ENCODE peak calls at places on chromosomes 3 and 15, in eight cellular contexts. One of them, this sample, is unnamed.

GRCh38 chr15:68252925-68253534 is 23.5 kb upstream of the CLN6 start:
- DNase-seq in suprapubic skin: no peak
- DNase-seq in right lobe of liver: no peak
- DNase-seq in testis: peak
- DNase-seq in heart right ventricle: no peak
- DNase-seq in psoas muscle: no peak
- DNase-seq in tibial artery: peak
- DNase-seq in GM23338: peak
- DNase-seq in this sample: peak

GRCh38 chr15:35142578-35142977 is 57.5 kb upstream of the NANOGP8 start:
- DNase-seq in suprapubic skin: no peak
- DNase-seq in right lobe of liver: no peak
- DNase-seq in testis: no peak
- DNase-seq in heart right ventricle: no peak
- DNase-seq in psoas muscle: no peak
- DNase-seq in tibial artery: no peak
- DNase-seq in GM23338: no peak
- DNase-seq in this sample: peak

GRCh38 chr15:90191795-90192494 is 9.2 kb upstream of the SEMA4B start:
- DNase-seq in suprapubic skin: peak
- DNase-seq in right lobe of liver: peak
- DNase-seq in testis: peak
- DNase-seq in heart right ventricle: peak
- DNase-seq in psoas muscle: peak
- DNase-seq in tibial artery: peak
- DNase-seq in GM23338: no peak
- DNase-seq in this sample: peak

GRCh38 chr3:13470894-13471574 is 9.1 kb upstream of the HDAC11 start:
- DNase-seq in suprapubic skin: no peak
- DNase-seq in right lobe of liver: peak
- DNase-seq in testis: no peak
- DNase-seq in heart right ventricle: no peak
- DNase-seq in psoas muscle: no peak
- DNase-seq in tibial artery: no peak
- DNase-seq in GM23338: no peak
- DNase-seq in this sample: no peak

GRCh38 chr3:88101142-88101541 is 42.1 kb downstream of the ZNF654 start:
- DNase-seq in suprapubic skin: no peak
- DNase-seq in right lobe of liver: no peak
- DNase-seq in testis: no peak
- DNase-seq in heart right ventricle: no peak
- DNase-seq in psoas muscle: no peak
- DNase-seq in tibial artery: no peak
- DNase-seq in GM23338: no peak
- DNase-seq in this sample: no peak

GRCh38 chr3:73868688-73869315 is 244.1 kb upstream of the PDZRN3 start:
- DNase-seq in suprapubic skin: no peak
- DNase-seq in right lobe of liver: no peak
- DNase-seq in testis: peak
- DNase-seq in heart right ventricle: no peak
- DNase-seq in psoas muscle: no peak
- DNase-seq in tibial artery: no peak
- DNase-seq in GM23338: peak
- DNase-seq in this sample: peak

GRCh38 chr3:108054935-108055334 is 35.9 kb downstream of the CD47 start:
- DNase-seq in suprapubic skin: no peak
- DNase-seq in right lobe of liver: no peak
- DNase-seq in testis: no peak
- DNase-seq in heart right ventricle: no peak
- DNase-seq in psoas muscle: no peak
- DNase-seq in tibial artery: no peak
- DNase-seq in GM23338: no peak
- DNase-seq in this sample: no peak

GRCh38 chr15:36478561-36478960 is 100.9 kb upstream of the CDIN1 start:
- DNase-seq in suprapubic skin: no peak
- DNase-seq in right lobe of liver: no peak
- DNase-seq in testis: no peak
- DNase-seq in heart right ventricle: no peak
- DNase-seq in psoas muscle: no peak
- DNase-seq in tibial artery: no peak
- DNase-seq in GM23338: no peak
- DNase-seq in this sample: no peak

GRCh38 chr3:176950743-176951142 is 246.5 kb downstream of the TBL1XR1 start:
- DNase-seq in suprapubic skin: no peak
- DNase-seq in right lobe of liver: no peak
- DNase-seq in testis: no peak
- DNase-seq in heart right ventricle: no peak
- DNase-seq in psoas muscle: no peak
- DNase-seq in tibial artery: no peak
- DNase-seq in GM23338: no peak
- DNase-seq in this sample: peak

DNA sequence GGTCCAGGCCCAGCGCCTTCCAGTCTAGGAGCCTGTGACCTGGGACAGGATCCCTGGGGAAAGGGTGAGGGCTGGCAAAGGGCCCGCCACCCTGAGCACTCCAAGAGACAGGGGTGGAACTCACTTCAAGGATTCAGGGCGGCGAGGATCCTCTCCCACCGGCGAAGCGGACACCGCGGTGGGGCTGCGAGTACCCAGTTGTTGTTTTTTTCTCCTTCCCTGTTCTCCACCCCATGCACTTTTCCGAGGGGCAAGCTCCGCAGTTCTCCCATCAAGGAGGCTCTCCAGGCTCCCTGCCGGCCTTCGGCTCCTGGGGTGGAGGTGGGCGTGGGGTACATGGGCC is 387 bp upstream of the PAQR5 start:
- DNase-seq in suprapubic skin: no peak
- DNase-seq in right lobe of liver: no peak
- DNase-seq in testis: no peak
- DNase-seq in heart right ventricle: peak
- DNase-seq in psoas muscle: no peak
- DNase-seq in tibial artery: no peak
- DNase-seq in GM23338: no peak
- DNase-seq in this sample: no peak
- H3K4me3 ChIP-seq in suprapubic skin: peak
- H3K4me3 ChIP-seq in right lobe of liver: no peak
- H3K4me3 ChIP-seq in testis: no peak
- H3K4me3 ChIP-seq in heart right ventricle: peak
- H3K4me3 ChIP-seq in psoas muscle: peak
- H3K4me3 ChIP-seq in tibial artery: peak
- H3K4me3 ChIP-seq in GM23338: peak
- H3K4me3 ChIP-seq in this sample: peak

GRCh38 chr3:100360757-100361496 is 26.4 kb downstream of the NIT2 start:
- DNase-seq in suprapubic skin: no peak
- DNase-seq in right lobe of liver: no peak
- DNase-seq in testis: no peak
- DNase-seq in heart right ventricle: no peak
- DNase-seq in psoas muscle: no peak
- DNase-seq in tibial artery: no peak
- DNase-seq in GM23338: no peak
- DNase-seq in this sample: no peak

GRCh38 chr3:100354850-100355249 is 20.3 kb downstream of the NIT2 start:
- DNase-seq in suprapubic skin: no peak
- DNase-seq in right lobe of liver: no peak
- DNase-seq in testis: no peak
- DNase-seq in heart right ventricle: no peak
- DNase-seq in psoas muscle: no peak
- DNase-seq in tibial artery: no peak
- DNase-seq in GM23338: no peak
- DNase-seq in this sample: peak

GRCh38 chr3:100361897-100362296 is 27.3 kb downstream of the NIT2 start:
- DNase-seq in suprapubic skin: no peak
- DNase-seq in right lobe of liver: peak
- DNase-seq in testis: no peak
- DNase-seq in heart right ventricle: no peak
- DNase-seq in psoas muscle: no peak
- DNase-seq in tibial artery: no peak
- DNase-seq in GM23338: no peak
- DNase-seq in this sample: no peak

GRCh38 chr3:100359030-100359429 is 24.5 kb downstream of the NIT2 start:
- DNase-seq in suprapubic skin: no peak
- DNase-seq in right lobe of liver: no peak
- DNase-seq in testis: no peak
- DNase-seq in heart right ventricle: no peak
- DNase-seq in psoas muscle: no peak
- DNase-seq in tibial artery: no peak
- DNase-seq in GM23338: no peak
- DNase-seq in this sample: no peak

GRCh38 chr3:100358413-100358812 is 23.9 kb downstream of the NIT2 start:
- DNase-seq in suprapubic skin: no peak
- DNase-seq in right lobe of liver: peak
- DNase-seq in testis: no peak
- DNase-seq in heart right ventricle: no peak
- DNase-seq in psoas muscle: no peak
- DNase-seq in tibial artery: no peak
- DNase-seq in GM23338: no peak
- DNase-seq in this sample: no peak
- TF ChIP-seq CTCF in suprapubic skin: no peak
- TF ChIP-seq CTCF in right lobe of liver: no peak
- TF ChIP-seq CTCF in testis: no peak
- TF ChIP-seq CTCF in heart right ventricle: no peak
- TF ChIP-seq CTCF in psoas muscle: no peak
- TF ChIP-seq CTCF in tibial artery: no peak
- TF ChIP-seq CTCF in GM23338: no peak
- TF ChIP-seq CTCF in this sample: no peak

GRCh38 chr15:40582726-40583246 is 11.3 kb upstream of the KNL1 start:
- DNase-seq in suprapubic skin: no peak
- DNase-seq in right lobe of liver: peak
- DNase-seq in testis: peak
- DNase-seq in heart right ventricle: no peak
- DNase-seq in psoas muscle: no peak
- DNase-seq in tibial artery: no peak
- DNase-seq in GM23338: peak
- DNase-seq in this sample: peak
- H3K4me3 ChIP-seq in suprapubic skin: peak
- H3K4me3 ChIP-seq in right lobe of liver: peak
- H3K4me3 ChIP-seq in testis: peak
- H3K4me3 ChIP-seq in heart right ventricle: peak
- H3K4me3 ChIP-seq in psoas muscle: peak
- H3K4me3 ChIP-seq in tibial artery: peak
- H3K4me3 ChIP-seq in GM23338: no peak
- H3K4me3 ChIP-seq in this sample: no peak

GRCh38 chr15:65110676-65111292 is 4.2 kb downstream of the UBAP1L start:
- DNase-seq in suprapubic skin: no peak
- DNase-seq in right lobe of liver: no peak
- DNase-seq in testis: no peak
- DNase-seq in heart right ventricle: no peak
- DNase-seq in psoas muscle: no peak
- DNase-seq in tibial artery: no peak
- DNase-seq in GM23338: no peak
- DNase-seq in this sample: peak
- TF ChIP-seq CTCF in suprapubic skin: no peak
- TF ChIP-seq CTCF in right lobe of liver: no peak
- TF ChIP-seq CTCF in testis: no peak
- TF ChIP-seq CTCF in heart right ventricle: no peak
- TF ChIP-seq CTCF in psoas muscle: no peak
- TF ChIP-seq CTCF in tibial artery: no peak
- TF ChIP-seq CTCF in GM23338: no peak
- TF ChIP-seq CTCF in this sample: no peak

This sample was measured in astrocyte of the spinal cord.